ENCODE peak calls at places on chromosome 21, in nine cellular contexts. C, G, T, Q, E, I, A, Z and Y are unnamed samples.

GRCh38 chr21:38911523-38912354 is 106.0 kb downstream of the ETS2 start:
- DNase-seq in Z (no peak), A (no peak), I (peak), G (no peak), E (no peak), C (no peak), Q (no peak), T (no peak), Y (no peak)

GRCh38 chr21:35646606-35647005 is 413.7 kb downstream of the SETD4 start:
- DNase-seq in C (no peak), E (no peak), T (no peak), Z (no peak), G (no peak), Q (no peak), A (no peak), I (no peak), Y (no peak)

GRCh38 chr21:46621457-46622182 is 13.9 kb upstream of the PRMT2 start:
- DNase-seq in A (no peak), G (no peak), Q (no peak), C (no peak), E (peak), Z (peak), I (no peak), T (no peak), Y (no peak)

GRCh38 chr21:45545691-45546531 is 3.7 kb upstream of the SLC19A1 start:
- DNase-seq in T (no peak), I (no peak), Q (no peak), G (no peak), Z (no peak), A (no peak), C (no peak), E (no peak), Y (no peak)

GRCh38 chr21:30994917-30995316 is 43.4 kb downstream of the KRTAP19-8 start:
- DNase-seq in Q (no peak), Z (no peak), C (no peak), I (no peak), G (no peak), T (no peak), A (no peak), E (no peak), Y (no peak)

GRCh38 chr21:42009018-42009830 is 936 bp downstream of the ZBTB21 start:
- DNase-seq in T (peak), E (peak), A (peak), G (peak), Q (peak), I (peak), Z (no peak), C (peak), Y (no peak)

GRCh38 chr21:41801256-41801655 is 34.4 kb upstream of the RIPK4 start:
- DNase-seq in A (no peak), T (no peak), E (no peak), Q (no peak), G (no peak), I (no peak), Z (no peak), C (no peak), Y (no peak)

GRCh38 chr21:28943631-28944030 is 49.0 kb downstream of the LTN1 start:
- DNase-seq in T (no peak), I (no peak), C (no peak), E (peak), G (no peak), Q (no peak), Z (no peak), A (peak), Y (no peak)

GRCh38 chr21:29678616-29679015 is 261.2 kb downstream of the GRIK1 start:
- DNase-seq in A (peak), Z (no peak), G (no peak), C (no peak), T (no peak), E (peak), I (no peak), Q (no peak), Y (no peak)

GRCh38 chr21:38533887-38534286 is 35.6 kb upstream of the ERG start:
- DNase-seq in T (no peak), E (peak), Z (no peak), A (peak), G (no peak), C (no peak), I (no peak), Q (no peak), Y (no peak)

GRCh38 chr21:41059871-41060270 is 108.1 kb upstream of the BACE2 start:
- DNase-seq in A (no peak), E (no peak), Z (no peak), Q (no peak), C (no peak), I (no peak), T (no peak), G (no peak), Y (no peak)

GRCh38 chr21:46079357-46080170 is 18.3 kb upstream of the COL6A2 start:
- DNase-seq in I (peak), C (no peak), E (peak), Z (no peak), Q (no peak), T (no peak), A (peak), G (no peak), Y (peak)